ENCODE peak calls at places on chromosomes 11 and 22, in four cellular contexts. One of them, this sample, is unnamed.
A peak's percentile ranks its signal among the peaks of the same experiment; 100 is the strongest.

GRCh38 chr22:44202261-44202789 is 21.6 kb downstream of the PARVG start:
- DNase-seq in GM20000: no peak
- DNase-seq in stimulated activated CD4-positive, alpha-beta T cell treated with anti-CD3 and anti-CD28 coated beads, TNF-alpha, amount 100 ng/mL, for 24 hours: no peak
- DNase-seq in foreskin fibroblast: peak; percentile 59
- DNase-seq in this sample: peak; percentile 7

GRCh38 chr22:24437820-24438328 is 10.5 kb downstream of the ADORA2A start:
- DNase-seq in GM20000: peak; percentile 78
- DNase-seq in stimulated activated CD4-positive, alpha-beta T cell treated with anti-CD3 and anti-CD28 coated beads, TNF-alpha, amount 100 ng/mL, for 24 hours: no peak
- DNase-seq in foreskin fibroblast: peak; percentile 45
- DNase-seq in this sample: no peak

GRCh38 chr11:29312817-29313216 is 704.0 kb downstream of the KCNA4 start:
- DNase-seq in GM20000: no peak
- DNase-seq in stimulated activated CD4-positive, alpha-beta T cell treated with anti-CD3 and anti-CD28 coated beads, TNF-alpha, amount 100 ng/mL, for 24 hours: no peak
- DNase-seq in foreskin fibroblast: peak; percentile 76
- DNase-seq in this sample: peak; percentile 81

GRCh38 chr11:19079643-19080440 is 19.3 kb upstream of the MRGPRX2 start:
- DNase-seq in GM20000: no peak
- DNase-seq in stimulated activated CD4-positive, alpha-beta T cell treated with anti-CD3 and anti-CD28 coated beads, TNF-alpha, amount 100 ng/mL, for 24 hours: no peak
- DNase-seq in foreskin fibroblast: peak; percentile 92
- DNase-seq in this sample: peak; percentile 94

GRCh38 chr11:16607675-16608644 is 130.5 kb upstream of the C11orf58 start:
- DNase-seq in GM20000: peak; percentile 33
- DNase-seq in stimulated activated CD4-positive, alpha-beta T cell treated with anti-CD3 and anti-CD28 coated beads, TNF-alpha, amount 100 ng/mL, for 24 hours: no peak
- DNase-seq in foreskin fibroblast: peak; percentile 52
- DNase-seq in this sample: peak; percentile 7

GRCh38 chr22:27603823-27604190 is 197.7 kb downstream of the MN1 start:
- DNase-seq in GM20000: no peak
- DNase-seq in stimulated activated CD4-positive, alpha-beta T cell treated with anti-CD3 and anti-CD28 coated beads, TNF-alpha, amount 100 ng/mL, for 24 hours: no peak
- DNase-seq in foreskin fibroblast: no peak
- DNase-seq in this sample: no peak

GRCh38 chr11:101912823-101913284 is 2.0 kb upstream of the CEP126 start:
- DNase-seq in GM20000: no peak
- DNase-seq in stimulated activated CD4-positive, alpha-beta T cell treated with anti-CD3 and anti-CD28 coated beads, TNF-alpha, amount 100 ng/mL, for 24 hours: no peak
- DNase-seq in foreskin fibroblast: peak; percentile 25
- DNase-seq in this sample: no peak

GRCh38 chr11:15157181-15157580 is 42.5 kb downstream of the INSC start:
- DNase-seq in GM20000: no peak
- DNase-seq in stimulated activated CD4-positive, alpha-beta T cell treated with anti-CD3 and anti-CD28 coated beads, TNF-alpha, amount 100 ng/mL, for 24 hours: no peak
- DNase-seq in foreskin fibroblast: peak; percentile 89
- DNase-seq in this sample: peak; percentile 92

GRCh38 chr22:49924113-49924833 is 5.8 kb downstream of the CRELD2 start:
- DNase-seq in GM20000: no peak
- DNase-seq in stimulated activated CD4-positive, alpha-beta T cell treated with anti-CD3 and anti-CD28 coated beads, TNF-alpha, amount 100 ng/mL, for 24 hours: no peak
- DNase-seq in foreskin fibroblast: no peak
- DNase-seq in this sample: no peak

GRCh38 chr22:45008853-45009751 is 703 bp downstream of the PHF21B start:
- DNase-seq in GM20000: peak; percentile 66
- DNase-seq in stimulated activated CD4-positive, alpha-beta T cell treated with anti-CD3 and anti-CD28 coated beads, TNF-alpha, amount 100 ng/mL, for 24 hours: no peak
- DNase-seq in foreskin fibroblast: peak; percentile 45
- DNase-seq in this sample: no peak

GRCh38 chr22:28410050-28410816 is 269.4 kb downstream of the TTC28 start:
- DNase-seq in GM20000: no peak
- DNase-seq in stimulated activated CD4-positive, alpha-beta T cell treated with anti-CD3 and anti-CD28 coated beads, TNF-alpha, amount 100 ng/mL, for 24 hours: no peak
- DNase-seq in foreskin fibroblast: peak; percentile 74
- DNase-seq in this sample: peak; percentile 41

GRCh38 chr11:72758690-72759389 is 6.6 kb upstream of the ARAP1 start:
- DNase-seq in GM20000: no peak
- DNase-seq in stimulated activated CD4-positive, alpha-beta T cell treated with anti-CD3 and anti-CD28 coated beads, TNF-alpha, amount 100 ng/mL, for 24 hours: no peak
- DNase-seq in foreskin fibroblast: no peak
- DNase-seq in this sample: peak; percentile 63

GRCh38 chr11:117898059-117898458 is 21.6 kb upstream of the FXYD6 start:
- DNase-seq in GM20000: no peak
- DNase-seq in stimulated activated CD4-positive, alpha-beta T cell treated with anti-CD3 and anti-CD28 coated beads, TNF-alpha, amount 100 ng/mL, for 24 hours: no peak
- DNase-seq in foreskin fibroblast: no peak
- DNase-seq in this sample: no peak

GRCh38 chr11:2089536-2090165 is 49.5 kb downstream of the IGF2 start:
- DNase-seq in GM20000: peak; percentile 49
- DNase-seq in stimulated activated CD4-positive, alpha-beta T cell treated with anti-CD3 and anti-CD28 coated beads, TNF-alpha, amount 100 ng/mL, for 24 hours: no peak
- DNase-seq in foreskin fibroblast: peak; percentile 57
- DNase-seq in this sample: peak; percentile 47

GRCh38 chr22:35214968-35215367 is 42.3 kb upstream of the HMGXB4 start:
- DNase-seq in GM20000: no peak
- DNase-seq in stimulated activated CD4-positive, alpha-beta T cell treated with anti-CD3 and anti-CD28 coated beads, TNF-alpha, amount 100 ng/mL, for 24 hours: no peak
- DNase-seq in foreskin fibroblast: no peak
- DNase-seq in this sample: no peak

GRCh38 chr22:46815896-46816721 is 53.7 kb downstream of the TBC1D22A start:
- DNase-seq in GM20000: no peak
- DNase-seq in stimulated activated CD4-positive, alpha-beta T cell treated with anti-CD3 and anti-CD28 coated beads, TNF-alpha, amount 100 ng/mL, for 24 hours: no peak
- DNase-seq in foreskin fibroblast: peak; percentile 60
- DNase-seq in this sample: peak; percentile 61

GRCh38 chr22:44746061-44746789 is 6.2 kb upstream of the ARHGAP8 start:
- DNase-seq in GM20000: no peak
- DNase-seq in stimulated activated CD4-positive, alpha-beta T cell treated with anti-CD3 and anti-CD28 coated beads, TNF-alpha, amount 100 ng/mL, for 24 hours: no peak
- DNase-seq in foreskin fibroblast: no peak
- DNase-seq in this sample: no peak

GRCh38 chr11:10638285-10638684 is 55.3 kb downstream of the IRAG1 start:
- DNase-seq in GM20000: no peak
- DNase-seq in stimulated activated CD4-positive, alpha-beta T cell treated with anti-CD3 and anti-CD28 coated beads, TNF-alpha, amount 100 ng/mL, for 24 hours: no peak
- DNase-seq in foreskin fibroblast: peak; percentile 58
- DNase-seq in this sample: no peak

GRCh38 chr11:64859542-64860414 is 15.3 kb upstream of the CDC42BPG start:
- DNase-seq in GM20000: peak; percentile 93
- DNase-seq in stimulated activated CD4-positive, alpha-beta T cell treated with anti-CD3 and anti-CD28 coated beads, TNF-alpha, amount 100 ng/mL, for 24 hours: no peak
- DNase-seq in foreskin fibroblast: no peak
- DNase-seq in this sample: no peak

GRCh38 chr11:109641549-109641948 is 219.6 kb downstream of the C11orf87 start:
- DNase-seq in GM20000: no peak
- DNase-seq in stimulated activated CD4-positive, alpha-beta T cell treated with anti-CD3 and anti-CD28 coated beads, TNF-alpha, amount 100 ng/mL, for 24 hours: no peak
- DNase-seq in foreskin fibroblast: peak; percentile 23
- DNase-seq in this sample: peak; percentile 50

GRCh38 chr22:50173221-50173982 is 2.9 kb downstream of the PANX2 start:
- DNase-seq in GM20000: peak; percentile 81
- DNase-seq in stimulated activated CD4-positive, alpha-beta T cell treated with anti-CD3 and anti-CD28 coated beads, TNF-alpha, amount 100 ng/mL, for 24 hours: no peak
- DNase-seq in foreskin fibroblast: no peak
- DNase-seq in this sample: no peak

GRCh38 chr11:59802639-59803176 is 7.9 kb downstream of the MRPL16 start:
- DNase-seq in GM20000: peak; percentile 50
- DNase-seq in stimulated activated CD4-positive, alpha-beta T cell treated with anti-CD3 and anti-CD28 coated beads, TNF-alpha, amount 100 ng/mL, for 24 hours: peak; percentile 25
- DNase-seq in foreskin fibroblast: peak; percentile 77
- DNase-seq in this sample: peak; percentile 50

GRCh38 chr11:95923730-95924413 is at the start of gene MTMR2:
- DNase-seq in GM20000: peak; percentile 84
- DNase-seq in stimulated activated CD4-positive, alpha-beta T cell treated with anti-CD3 and anti-CD28 coated beads, TNF-alpha, amount 100 ng/mL, for 24 hours: peak; percentile 19
- DNase-seq in foreskin fibroblast: peak; percentile 87
- DNase-seq in this sample: peak; percentile 76

GRCh38 chr11:2287102-2287501 is 14.6 kb downstream of the C11orf21 start:
- DNase-seq in GM20000: no peak
- DNase-seq in stimulated activated CD4-positive, alpha-beta T cell treated with anti-CD3 and anti-CD28 coated beads, TNF-alpha, amount 100 ng/mL, for 24 hours: no peak
- DNase-seq in foreskin fibroblast: no peak
- DNase-seq in this sample: no peak

GRCh38 chr11:102513869-102514268 is 16.7 kb downstream of the MMP7 start:
- DNase-seq in GM20000: no peak
- DNase-seq in stimulated activated CD4-positive, alpha-beta T cell treated with anti-CD3 and anti-CD28 coated beads, TNF-alpha, amount 100 ng/mL, for 24 hours: no peak
- DNase-seq in foreskin fibroblast: peak; percentile 79
- DNase-seq in this sample: peak; percentile 21

GRCh38 chr11:123246749-123247497 is 51.9 kb upstream of the CLMP start:
- DNase-seq in GM20000: peak; percentile 78
- DNase-seq in stimulated activated CD4-positive, alpha-beta T cell treated with anti-CD3 and anti-CD28 coated beads, TNF-alpha, amount 100 ng/mL, for 24 hours: peak; percentile 72
- DNase-seq in foreskin fibroblast: peak; percentile 94
- DNase-seq in this sample: peak; percentile 73

GRCh38 chr22:41563051-41563711 is 2.4 kb downstream of the CSDC2 start:
- DNase-seq in GM20000: no peak
- DNase-seq in stimulated activated CD4-positive, alpha-beta T cell treated with anti-CD3 and anti-CD28 coated beads, TNF-alpha, amount 100 ng/mL, for 24 hours: no peak
- DNase-seq in foreskin fibroblast: peak; percentile 89
- DNase-seq in this sample: peak; percentile 80

GRCh38 chr11:116826751-116827431 is 2.8 kb upstream of the APOC3 start:
- DNase-seq in GM20000: no peak
- DNase-seq in stimulated activated CD4-positive, alpha-beta T cell treated with anti-CD3 and anti-CD28 coated beads, TNF-alpha, amount 100 ng/mL, for 24 hours: no peak
- DNase-seq in foreskin fibroblast: no peak
- DNase-seq in this sample: no peak

GRCh38 chr22:49968313-49968830 is 7.8 kb downstream of the PIM3 start:
- DNase-seq in GM20000: no peak
- DNase-seq in stimulated activated CD4-positive, alpha-beta T cell treated with anti-CD3 and anti-CD28 coated beads, TNF-alpha, amount 100 ng/mL, for 24 hours: no peak
- DNase-seq in foreskin fibroblast: no peak
- DNase-seq in this sample: no peak

GRCh38 chr11:70944636-70945035 is 307.7 kb downstream of the SHANK2 start:
- DNase-seq in GM20000: no peak
- DNase-seq in stimulated activated CD4-positive, alpha-beta T cell treated with anti-CD3 and anti-CD28 coated beads, TNF-alpha, amount 100 ng/mL, for 24 hours: no peak
- DNase-seq in foreskin fibroblast: no peak
- DNase-seq in this sample: no peak

GRCh38 chr11:95503047-95503446 is 272.0 kb upstream of the SESN3 start:
- DNase-seq in GM20000: no peak
- DNase-seq in stimulated activated CD4-positive, alpha-beta T cell treated with anti-CD3 and anti-CD28 coated beads, TNF-alpha, amount 100 ng/mL, for 24 hours: no peak
- DNase-seq in foreskin fibroblast: peak; percentile 82
- DNase-seq in this sample: no peak

GRCh38 chr11:118497831-118498230 is 29.4 kb upstream of the TTC36 start:
- DNase-seq in GM20000: no peak
- DNase-seq in stimulated activated CD4-positive, alpha-beta T cell treated with anti-CD3 and anti-CD28 coated beads, TNF-alpha, amount 100 ng/mL, for 24 hours: no peak
- DNase-seq in foreskin fibroblast: peak; percentile 87
- DNase-seq in this sample: peak; percentile 72

GRCh38 chr11:127737499-127737898 is 736.9 kb upstream of the KIRREL3 start:
- DNase-seq in GM20000: no peak
- DNase-seq in stimulated activated CD4-positive, alpha-beta T cell treated with anti-CD3 and anti-CD28 coated beads, TNF-alpha, amount 100 ng/mL, for 24 hours: no peak
- DNase-seq in foreskin fibroblast: no peak
- DNase-seq in this sample: no peak

GRCh38 chr11:47979378-47980092 is 824 bp upstream of the PTPRJ start:
- DNase-seq in GM20000: peak; percentile 46
- DNase-seq in stimulated activated CD4-positive, alpha-beta T cell treated with anti-CD3 and anti-CD28 coated beads, TNF-alpha, amount 100 ng/mL, for 24 hours: no peak
- DNase-seq in foreskin fibroblast: peak; percentile 22
- DNase-seq in this sample: no peak

GRCh38 chr22:17920145-17920605 is 104.2 kb downstream of the MICAL3 start:
- DNase-seq in GM20000: no peak
- DNase-seq in stimulated activated CD4-positive, alpha-beta T cell treated with anti-CD3 and anti-CD28 coated beads, TNF-alpha, amount 100 ng/mL, for 24 hours: no peak
- DNase-seq in foreskin fibroblast: peak; percentile 30
- DNase-seq in this sample: no peak

GRCh38 chr22:30906411-30906810 is 62.2 kb downstream of the MORC2 start:
- DNase-seq in GM20000: no peak
- DNase-seq in stimulated activated CD4-positive, alpha-beta T cell treated with anti-CD3 and anti-CD28 coated beads, TNF-alpha, amount 100 ng/mL, for 24 hours: no peak
- DNase-seq in foreskin fibroblast: no peak
- DNase-seq in this sample: no peak

GRCh38 chr11:100695911-100696310 is 8.8 kb downstream of the ARHGAP42 start:
- DNase-seq in GM20000: no peak
- DNase-seq in stimulated activated CD4-positive, alpha-beta T cell treated with anti-CD3 and anti-CD28 coated beads, TNF-alpha, amount 100 ng/mL, for 24 hours: no peak
- DNase-seq in foreskin fibroblast: no peak
- DNase-seq in this sample: no peak